ENCODE peak calls at places on chromosomes 13 and 19, in ten cellular contexts. L is HS-27A; A is suprapubic skin; B is heart left ventricle; Y is CD4-positive, alpha-beta T cell; O is A549; K is NCI-H1417; W is T-cell; G is GM10248; U is NCI-H748 treated with DMSO at 0.1 percent for 48 hours. Q is an unnamed sample.

GRCh38 chr13:38017320-38017719 is 147.7 kb upstream of the TRPC4 start:
- DNase-seq in L (no peak), A (no peak), B (no peak), Y (no peak), O (no peak), K (no peak), W (no peak), G (no peak), U (no peak), Q (no peak)

GRCh38 chr19:30666301-30666803 is 294.2 kb downstream of the ZNF536 start:
- DNase-seq in L (no peak), A (no peak), B (no peak), Y (peak), O (peak), K (no peak), W (no peak), G (peak), U (peak), Q (no peak)

GRCh38 chr13:35917942-35918645 is 213.1 kb downstream of the DCLK1 start:
- DNase-seq in L (no peak), A (no peak), B (no peak), Y (no peak), O (no peak), K (no peak), W (no peak), G (no peak), U (no peak), Q (no peak)

GRCh38 chr19:51687791-51688664 is 5.1 kb upstream of the SPACA6 start:
- DNase-seq in L (peak), A (no peak), B (peak), Y (no peak), O (peak), K (peak), W (no peak), G (peak), U (peak), Q (no peak)

GRCh38 chr19:32711747-32712146 is 7.8 kb upstream of the TDRD12 start:
- DNase-seq in L (no peak), A (no peak), B (no peak), Y (no peak), O (no peak), K (no peak), W (no peak), G (no peak), U (no peak), Q (no peak)

GRCh38 chr13:34776390-34776981 is 165.6 kb upstream of the NBEA start:
- DNase-seq in L (no peak), A (no peak), B (no peak), Y (no peak), O (no peak), K (no peak), W (no peak), G (no peak), U (no peak), Q (no peak)

GRCh38 chr13:21316376-21316775 is 139.9 kb downstream of the MRPL57 start:
- DNase-seq in L (no peak), A (no peak), B (no peak), Y (no peak), O (no peak), K (no peak), W (no peak), G (no peak), U (no peak), Q (no peak)

GRCh38 chr19:12156254-12157058 is at the start of gene ZNF625:
- DNase-seq in L (peak), A (peak), B (peak), Y (no peak), O (no peak), K (peak), W (no peak), G (peak), U (peak), Q (peak)

GRCh38 chr13:25252770-25253169 is 34.5 kb downstream of the MTMR6 start:
- DNase-seq in L (no peak), A (no peak), B (no peak), Y (no peak), O (no peak), K (no peak), W (no peak), G (no peak), U (no peak), Q (no peak)

GRCh38 chr19:46730187-46730586 is 13.3 kb upstream of the PRKD2 start:
- DNase-seq in L (no peak), A (no peak), B (no peak), Y (no peak), O (no peak), K (no peak), W (no peak), G (no peak), U (no peak), Q (no peak)

GRCh38 chr19:17113127-17113785 is 37.7 kb downstream of the MYO9B start:
- DNase-seq in L (no peak), A (no peak), B (no peak), Y (no peak), O (no peak), K (no peak), W (no peak), G (no peak), U (no peak), Q (no peak)

Q was measured in NCI-H2081.